ENCODE peak calls at places on chromosomes 7 and 10, in eight cellular contexts. Z is uterus, X is lung, O is BE2C, M is Caco-2, B is neural progenitor cell, T is suprapubic skin, E is body of pancreas. U is an unnamed sample.

GRCh38 chr10:28503114-28503513 is 29.8 kb upstream of the WAC start:
- DNase-seq in Z (no peak), X (peak), O (peak), M (peak), B (no peak), T (no peak), E (peak), U (no peak)

GRCh38 chr7:28605427-28605826 is 193.1 kb downstream of the CREB5 start:
- DNase-seq in Z (no peak), X (no peak), O (no peak), M (no peak), B (no peak), T (no peak), E (no peak), U (no peak)

GRCh38 chr7:129767120-129768011 is 155.8 kb downstream of the NRF1 start:
- DNase-seq in Z (no peak), X (no peak), O (no peak), M (no peak), B (no peak), T (no peak), E (no peak), U (no peak)

GRCh38 chr7:20164420-20165145 is 52.6 kb downstream of the MACC1 start:
- DNase-seq in Z (no peak), X (no peak), O (no peak), M (no peak), B (no peak), T (no peak), E (no peak), U (no peak)

GRCh38 chr10:77889277-77889903 is 37.2 kb downstream of the DLG5 start:
- DNase-seq in Z (no peak), X (peak), O (no peak), M (peak), B (peak), T (no peak), E (peak), U (no peak)

GRCh38 chr7:43888983-43889945 is 17.1 kb downstream of the URGCP start:
- DNase-seq in Z (no peak), X (no peak), O (no peak), M (no peak), B (no peak), T (no peak), E (no peak), U (no peak)

GRCh38 chr7:100801833-100802568 is 25.3 kb downstream of the EPHB4 start:
- DNase-seq in Z (peak), X (peak), O (peak), M (peak), B (no peak), T (no peak), E (peak), U (no peak)

GRCh38 chr7:134044682-134045081 is 82.5 kb upstream of the LRGUK start:
- DNase-seq in Z (no peak), X (no peak), O (no peak), M (no peak), B (no peak), T (no peak), E (no peak), U (no peak)

GRCh38 chr10:87925570-87925969 is 62.1 kb downstream of the PTEN start:
- DNase-seq in Z (no peak), X (no peak), O (no peak), M (no peak), B (no peak), T (no peak), E (no peak), U (no peak)

GRCh38 chr10:79328737-79329504 is 18.3 kb upstream of the PPIF start:
- DNase-seq in Z (no peak), X (no peak), O (no peak), M (no peak), B (no peak), T (no peak), E (no peak), U (peak)

GRCh38 chr10:112295853-112296830 is 12.9 kb downstream of the TECTB start:
- DNase-seq in Z (no peak), X (no peak), O (no peak), M (no peak), B (no peak), T (no peak), E (no peak), U (no peak)

GRCh38 chr10:97713828-97714400 is 384 bp downstream of the MARVELD1 start:
- DNase-seq in Z (peak), X (peak), O (peak), M (peak), B (peak), T (peak), E (peak), U (peak)
- TF ChIP-seq CTCF in Z (peak), X (no peak), O (peak), M (no peak), B (peak), T (no peak), E (peak), U (no peak)

GRCh38 chr10:133309720-133310398 is 1.1 kb downstream of the ZNF511 start:
- DNase-seq in Z (peak), X (peak), O (no peak), M (no peak), B (no peak), T (no peak), E (peak), U (no peak)

GRCh38 chr10:133306941-133307379 is 1.7 kb downstream of the TUBGCP2 start:
- DNase-seq in Z (no peak), X (no peak), O (no peak), M (no peak), B (no peak), T (no peak), E (no peak), U (no peak)

GRCh38 chr10:133309111-133309719 is 501 bp downstream of the ZNF511 start:
- DNase-seq in Z (peak), X (peak), O (peak), M (peak), B (peak), T (peak), E (peak), U (peak)

GRCh38 chr10:133307776-133308430 is 769 bp downstream of the TUBGCP2 start:
- DNase-seq in Z (peak), X (peak), O (peak), M (peak), B (peak), T (no peak), E (peak), U (peak)

DNA sequence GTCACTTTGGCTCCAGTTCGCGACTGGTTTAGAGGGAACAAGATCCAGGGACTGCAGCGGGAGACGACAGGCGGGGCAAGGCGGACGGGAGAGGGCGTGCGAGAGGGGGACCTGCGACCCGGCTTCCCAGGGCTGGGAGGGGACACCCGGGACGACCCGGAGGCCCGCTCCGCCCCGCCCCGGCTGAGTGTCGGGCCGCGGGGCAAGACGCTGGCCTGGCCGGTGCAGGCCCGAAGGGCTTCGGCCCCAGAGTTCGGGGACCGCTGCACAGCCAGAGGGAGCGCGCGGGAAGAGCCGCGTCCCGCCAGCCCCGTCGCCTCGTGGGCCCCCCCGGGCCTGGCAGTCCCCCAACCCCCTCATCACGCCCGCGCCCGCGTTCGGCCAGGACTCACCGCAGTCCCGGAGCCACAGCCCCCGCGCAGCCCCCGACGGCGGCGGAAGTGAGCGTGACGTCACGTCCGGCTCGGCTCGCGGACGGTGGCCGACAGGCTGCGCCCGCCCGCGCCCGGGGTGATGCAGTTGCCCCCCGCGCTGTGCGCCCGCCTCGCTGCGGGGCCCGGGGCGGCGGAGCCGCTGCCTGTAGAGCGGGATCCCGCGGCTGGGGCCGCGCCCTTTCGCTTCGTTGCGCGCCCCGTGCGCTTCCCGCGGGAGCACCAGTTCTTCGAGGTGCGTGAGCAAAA is at the start of the genes TUBGCP2 and ZNF511:
- DNase-seq in Z (peak), X (peak), O (peak), M (peak), B (peak), T (peak), E (peak), U (peak)
- TF ChIP-seq CTCF in Z (peak), X (no peak), O (peak), M (no peak), B (no peak), T (no peak), E (peak), U (no peak)

DNA sequence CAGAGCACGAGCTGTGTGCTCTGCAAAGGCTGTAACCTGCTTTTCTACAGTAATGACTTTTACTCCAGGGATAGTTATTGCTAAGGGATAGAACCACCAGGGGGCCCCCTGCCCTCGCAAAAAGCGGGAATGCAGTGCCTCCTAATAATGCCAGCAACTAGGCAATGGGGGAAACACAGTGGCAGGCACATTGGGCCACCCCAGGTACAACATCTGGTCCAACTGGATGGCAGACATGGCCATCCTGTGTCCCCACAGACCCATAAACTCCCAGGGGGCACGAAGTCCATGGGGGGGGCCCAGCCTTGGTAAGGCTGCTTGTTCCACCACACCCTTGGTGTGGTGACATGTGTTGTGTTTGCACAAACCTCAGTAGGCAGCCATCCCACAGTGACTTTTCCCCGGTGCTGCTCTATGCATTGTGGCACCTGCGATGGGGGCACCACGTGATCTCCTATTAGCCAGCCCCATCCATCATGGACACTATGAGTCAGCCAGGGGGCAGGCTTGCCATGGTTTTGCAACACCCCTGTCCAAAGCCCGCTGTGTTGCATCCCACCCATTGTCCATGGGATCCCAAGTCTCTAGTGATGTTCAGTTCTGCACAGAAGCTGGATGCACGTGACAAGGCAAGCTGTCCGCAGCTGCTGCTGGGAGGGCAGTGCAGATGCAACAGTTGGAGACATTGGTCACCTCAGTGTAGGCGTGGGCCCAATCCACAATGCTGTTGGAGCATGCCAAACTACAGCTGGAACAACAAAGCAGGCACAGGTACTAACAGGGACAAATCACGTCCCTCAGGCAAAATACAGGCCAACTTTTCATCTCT is 84.0 kb downstream of the ANLN start:
- DNase-seq in Z (no peak), X (no peak), O (peak), M (no peak), B (peak), T (no peak), E (peak), U (no peak)
- TF ChIP-seq CTCF in Z (no peak), X (no peak), O (peak), M (peak), B (peak), T (no peak), E (peak), U (peak)

GRCh38 chr10:5305374-5305773 is 59.4 kb upstream of the UCN3 start:
- DNase-seq in Z (no peak), X (no peak), O (no peak), M (no peak), B (no peak), T (no peak), E (peak), U (no peak)
- TF ChIP-seq CTCF in Z (no peak), X (no peak), O (peak), M (no peak), B (no peak), T (no peak), E (peak), U (no peak)

DNA sequence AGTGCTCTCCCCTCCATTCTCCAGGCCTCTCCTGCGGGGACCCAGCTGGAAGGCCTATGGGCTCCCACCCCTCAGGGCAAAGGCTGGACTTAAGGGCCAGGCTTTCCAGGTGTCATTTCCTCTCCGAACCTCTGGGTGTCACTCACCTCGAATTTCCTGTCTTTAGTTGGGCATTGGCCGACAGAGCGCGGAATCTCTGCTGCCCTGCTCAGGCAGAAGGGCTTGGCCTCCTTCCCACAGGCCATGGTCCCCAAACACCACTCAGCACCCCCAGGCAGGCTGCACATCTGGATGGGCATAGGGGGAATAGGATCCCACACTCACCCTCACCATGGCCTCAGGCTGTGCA is 212.9 kb downstream of the CCSER2 start:
- DNase-seq in Z (no peak), X (peak), O (no peak), M (no peak), B (peak), T (no peak), E (no peak), U (no peak)
- TF ChIP-seq CTCF in Z (no peak), X (no peak), O (peak), M (no peak), B (peak), T (peak), E (peak), U (no peak)